ENCODE peak calls at places on chromosomes 4 and X, in five cellular contexts. K is NCI-H2171, Q is bronchial epithelial cell, N is GM18507, O is omental fat pad. W is an unnamed sample.

GRCh38 chr4:133154725-133155124 is 5.6 kb downstream of the PCDH10 start:
- DNase-seq in K (peak; percentile 0), Q (peak; percentile 10), N (no peak), O (no peak), W (no peak)

GRCh38 chrX:40167240-40168182 is 69.8 kb upstream of the BCOR start:
- DNase-seq in K (no peak), Q (no peak), N (no peak), O (no peak), W (no peak)

GRCh38 chr4:20192754-20193521 is 58.8 kb upstream of the SLIT2 start:
- DNase-seq in K (no peak), Q (peak; percentile 69), N (no peak), O (no peak), W (no peak)

GRCh38 chr4:54547299-54548097 is 110.3 kb upstream of the KIT start:
- DNase-seq in K (no peak), Q (peak; percentile 26), N (no peak), O (no peak), W (no peak)

GRCh38 chr4:119536572-119537528 is 91.8 kb downstream of the PDE5A start:
- DNase-seq in K (no peak), Q (peak; percentile 56), N (no peak), O (no peak), W (no peak)

GRCh38 chrX:155718964-155719586 is 106.3 kb upstream of the TMLHE start:
- DNase-seq in K (no peak), Q (peak; percentile 4), N (no peak), O (no peak), W (no peak)

GRCh38 chrX:17833954-17834353 is 27.1 kb downstream of the RAI2 start:
- DNase-seq in K (no peak), Q (no peak), N (no peak), O (no peak), W (no peak)

GRCh38 chrX:75786290-75786689 is 1.2 kb upstream of the MAGEE2 start:
- DNase-seq in K (no peak), Q (peak; percentile 62), N (no peak), O (no peak), W (no peak)

GRCh38 chr4:98006814-98007412 is 136.4 kb downstream of the STPG2 start:
- DNase-seq in K (no peak), Q (no peak), N (no peak), O (no peak), W (no peak)

GRCh38 chr4:147103403-147103946 is 157.8 kb upstream of the TTC29 start:
- DNase-seq in K (no peak), Q (peak; percentile 82), N (no peak), O (peak; percentile 25), W (peak; percentile 75)

GRCh38 chr4:52372269-52372668 is 286.8 kb downstream of the USP46 start:
- DNase-seq in K (no peak), Q (no peak), N (no peak), O (no peak), W (no peak)

GRCh38 chr4:5969336-5969735 is 48.9 kb downstream of the C4orf50 start:
- DNase-seq in K (no peak), Q (no peak), N (no peak), O (no peak), W (no peak)

GRCh38 chr4:151100517-151100916 is 1.1 kb downstream of the RPS3A start:
- DNase-seq in K (no peak), Q (no peak), N (no peak), O (no peak), W (no peak)

GRCh38 chr4:105179539-105180401 is 33.1 kb downstream of the TET2 start:
- DNase-seq in K (no peak), Q (no peak), N (no peak), O (no peak), W (no peak)

GRCh38 chr4:25021206-25021605 is 9.5 kb downstream of the LGI2 start:
- DNase-seq in K (peak; percentile 37), Q (no peak), N (no peak), O (no peak), W (no peak)

GRCh38 chr4:156638925-156639605 is 332.5 kb downstream of the PDGFC start:
- DNase-seq in K (no peak), Q (peak; percentile 13), N (no peak), O (no peak), W (no peak)

GRCh38 chr4:18695733-18696527 is 674.4 kb upstream of the LCORL start:
- DNase-seq in K (no peak), Q (no peak), N (no peak), O (no peak), W (no peak)

GRCh38 chr4:24979554-24979953 is 51.2 kb downstream of the LGI2 start:
- DNase-seq in K (no peak), Q (peak; percentile 4), N (no peak), O (no peak), W (no peak)

GRCh38 chrX:139026406-139027200 is 315.1 kb upstream of the FGF13 start:
- DNase-seq in K (no peak), Q (peak; percentile 29), N (no peak), O (no peak), W (no peak)

GRCh38 chr4:15868065-15868464 is 70.5 kb downstream of the FGFBP1 start:
- DNase-seq in K (no peak), Q (peak; percentile 33), N (no peak), O (no peak), W (no peak)

GRCh38 chr4:142293536-142293935 is 552.6 kb downstream of the INPP4B start:
- DNase-seq in K (no peak), Q (no peak), N (no peak), O (no peak), W (no peak)

GRCh38 chrX:68443155-68443868 is 10.0 kb upstream of the OPHN1 start:
- DNase-seq in K (no peak), Q (no peak), N (no peak), O (no peak), W (no peak)

GRCh38 chrX:130295519-130296314 is 27.0 kb upstream of the ZNF280C start:
- DNase-seq in K (no peak), Q (peak; percentile 44), N (no peak), O (no peak), W (no peak)

GRCh38 chrX:154444001-154444754 is at the start of gene FAM50A:
- DNase-seq in K (peak; percentile 44), Q (peak; percentile 6), N (peak; percentile 69), O (no peak), W (no peak)